ENCODE peak calls at places on chromosome 20, in nine cellular contexts. O is omental fat pad, T is progenitor cell of endocrine pancreas, L is GM12865, H is thyroid gland, B is pancreas, Y is GM12878, Z is HFF-Myc, A is breast epithelium. V is an unnamed sample.

GRCh38 chr20:43658723-43659419 is 8.0 kb upstream of the MYBL2 start:
- DNase-seq in L (no peak), O (no peak), Y (no peak), A (no peak), Z (no peak), B (no peak), T (no peak), H (no peak), V (no peak)

GRCh38 chr20:54115172-54115854 is 44.9 kb upstream of the BCAS1 start:
- DNase-seq in O (no peak), T (no peak), Z (no peak), H (no peak), A (no peak), L (no peak), Y (no peak), B (no peak), V (no peak)

GRCh38 chr20:32072168-32072721 is 20.2 kb downstream of the HCK start:
- DNase-seq in B (no peak), H (no peak), L (no peak), Y (no peak), O (no peak), Z (no peak), T (no peak), A (no peak), V (no peak)

GRCh38 chr20:2237059-2237458 is 58.7 kb upstream of the TGM3 start:
- DNase-seq in O (no peak), T (no peak), A (peak), H (no peak), Y (no peak), L (no peak), Z (peak), B (no peak), V (no peak)

GRCh38 chr20:35296101-35296554 is 3.9 kb upstream of the FAM83C start:
- DNase-seq in B (no peak), H (no peak), Y (no peak), A (no peak), Z (no peak), O (no peak), T (no peak), L (no peak), V (no peak)

GRCh38 chr20:21702553-21703467 is 2.7 kb upstream of the PAX1 start:
- DNase-seq in B (peak), L (peak), Z (peak), T (peak), A (peak), Y (no peak), H (peak), O (no peak), V (peak)

GRCh38 chr20:60138263-60139127 is 180.3 kb downstream of the CDH26 start:
- DNase-seq in O (no peak), Z (no peak), T (no peak), L (no peak), A (no peak), H (peak), B (peak), Y (no peak), V (no peak)

GRCh38 chr20:58003525-58003924 is 224.9 kb downstream of the ANKRD60 start:
- DNase-seq in A (no peak), O (no peak), Z (no peak), L (peak), B (no peak), T (no peak), Y (no peak), H (no peak), V (no peak)

GRCh38 chr20:63456429-63457284 is 15.8 kb downstream of the KCNQ2 start:
- DNase-seq in B (no peak), T (no peak), A (no peak), H (no peak), O (no peak), Z (no peak), L (no peak), Y (no peak), V (no peak)

GRCh38 chr20:38685853-38686473 is 38.3 kb upstream of the SLC32A1 start:
- DNase-seq in A (no peak), O (no peak), Z (no peak), T (peak), Y (no peak), B (peak), L (peak), H (peak), V (no peak)

GRCh38 chr20:62143118-62143975 is at the start of the genes PSMA7 and SS18L1:
- DNase-seq in T (peak), B (peak), H (peak), O (no peak), L (peak), Y (no peak), A (peak), Z (no peak), V (peak)

GRCh38 chr20:23350855-23351838 is 556 bp downstream of the NXT1 start:
- DNase-seq in O (peak), H (peak), T (no peak), L (peak), Y (no peak), A (peak), B (no peak), Z (no peak), V (no peak)

GRCh38 chr20:62537649-62538292 is 62.0 kb upstream of the GATA5 start:
- DNase-seq in T (no peak), O (no peak), B (no peak), Y (no peak), L (no peak), H (no peak), A (no peak), Z (no peak), V (no peak)

GRCh38 chr20:36217226-36217625 is 19.1 kb upstream of the AAR2 start:
- DNase-seq in A (no peak), L (no peak), H (no peak), T (no peak), Z (no peak), Y (no peak), O (no peak), B (no peak), V (no peak)

GRCh38 chr20:7775072-7775471 is 165.2 kb downstream of the HAO1 start:
- DNase-seq in Z (no peak), Y (no peak), T (no peak), B (no peak), A (no peak), H (peak), O (no peak), L (no peak), V (no peak)

GRCh38 chr20:45328451-45328850 is 19.8 kb downstream of the SDC4 start:
- DNase-seq in A (no peak), L (no peak), T (no peak), Y (no peak), H (no peak), Z (no peak), O (no peak), B (peak), V (no peak)

GRCh38 chr20:53493201-53493908 is 100.3 kb downstream of the ZNF217 start:
- DNase-seq in Z (no peak), L (no peak), H (no peak), T (no peak), B (no peak), Y (no peak), O (no peak), A (no peak), V (no peak)

GRCh38 chr20:62605236-62605948 is 36.9 kb upstream of the SLCO4A1 start:
- DNase-seq in L (no peak), T (no peak), H (no peak), O (no peak), Z (no peak), B (no peak), Y (no peak), A (no peak), V (no peak)

DNA sequence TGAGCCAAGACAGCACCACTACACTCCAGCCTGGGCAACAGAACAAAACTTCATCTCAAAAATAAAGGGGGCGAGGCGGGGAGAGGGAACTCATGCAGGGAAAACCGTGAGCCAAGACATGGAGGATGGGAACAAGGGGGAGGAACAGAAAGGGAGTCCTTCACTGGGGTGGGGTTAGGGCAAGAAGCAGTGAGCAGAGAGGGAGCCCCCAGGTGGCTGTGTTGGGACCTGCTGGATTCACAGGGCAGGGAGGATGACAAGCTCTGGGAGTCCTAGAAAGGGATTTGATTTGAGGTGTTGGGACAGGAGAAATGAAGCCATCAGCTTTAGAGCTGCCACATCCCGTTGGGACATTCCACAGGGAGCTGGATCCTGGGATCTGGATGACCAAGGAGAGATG is 90.6 kb upstream of the TOP1 start:
- DNase-seq in T (no peak), Z (no peak), L (no peak), A (no peak), Y (no peak), B (no peak), O (no peak), H (no peak), V (no peak)
- TF ChIP-seq CTCF in T (no peak), Z (peak), L (peak), A (no peak), Y (peak), B (no peak), O (no peak), H (no peak), V (no peak)

GRCh38 chr20:15584507-15584906 is 988.7 kb downstream of the KIF16B start:
- DNase-seq in B (no peak), A (no peak), O (no peak), L (no peak), T (no peak), H (no peak), Z (no peak), Y (no peak), V (no peak)
- TF ChIP-seq CTCF in B (no peak), A (no peak), O (no peak), L (no peak), T (no peak), H (no peak), Z (peak), Y (no peak), V (no peak)

GRCh38 chr20:49602370-49603208 is 34.7 kb upstream of the PTGIS start:
- DNase-seq in H (no peak), B (no peak), T (no peak), A (no peak), L (no peak), Z (no peak), O (no peak), Y (no peak), V (no peak)

GRCh38 chr20:49601153-49601924 is 33.4 kb upstream of the PTGIS start:
- DNase-seq in H (no peak), B (no peak), A (no peak), Z (no peak), L (no peak), T (no peak), O (no peak), Y (no peak), V (no peak)

GRCh38 chr20:49607568-49607967 is 39.6 kb upstream of the PTGIS start:
- DNase-seq in H (no peak), L (no peak), T (no peak), Y (no peak), O (no peak), B (no peak), Z (no peak), A (no peak), V (no peak)

GRCh38 chr20:49599746-49600113 is 31.8 kb upstream of the PTGIS start:
- DNase-seq in L (no peak), T (no peak), Z (no peak), A (no peak), B (no peak), O (no peak), H (no peak), Y (no peak), V (no peak)

GRCh38 chr20:49603209-49603627 is 35.3 kb upstream of the PTGIS start:
- DNase-seq in B (no peak), A (no peak), Y (no peak), L (peak), Z (no peak), T (no peak), H (no peak), O (no peak), V (no peak)
- TF ChIP-seq CTCF in B (no peak), A (no peak), Y (no peak), L (peak), Z (peak), T (peak), H (no peak), O (no peak), V (peak)

GRCh38 chr20:56995157-56995556 is 271.3 kb downstream of the BMP7 start:
- DNase-seq in T (no peak), B (no peak), A (no peak), Z (no peak), H (no peak), Y (no peak), L (no peak), O (no peak), V (no peak)
- TF ChIP-seq CTCF in T (no peak), B (no peak), A (no peak), Z (no peak), H (no peak), Y (no peak), L (no peak), O (no peak), V (no peak)

DNA sequence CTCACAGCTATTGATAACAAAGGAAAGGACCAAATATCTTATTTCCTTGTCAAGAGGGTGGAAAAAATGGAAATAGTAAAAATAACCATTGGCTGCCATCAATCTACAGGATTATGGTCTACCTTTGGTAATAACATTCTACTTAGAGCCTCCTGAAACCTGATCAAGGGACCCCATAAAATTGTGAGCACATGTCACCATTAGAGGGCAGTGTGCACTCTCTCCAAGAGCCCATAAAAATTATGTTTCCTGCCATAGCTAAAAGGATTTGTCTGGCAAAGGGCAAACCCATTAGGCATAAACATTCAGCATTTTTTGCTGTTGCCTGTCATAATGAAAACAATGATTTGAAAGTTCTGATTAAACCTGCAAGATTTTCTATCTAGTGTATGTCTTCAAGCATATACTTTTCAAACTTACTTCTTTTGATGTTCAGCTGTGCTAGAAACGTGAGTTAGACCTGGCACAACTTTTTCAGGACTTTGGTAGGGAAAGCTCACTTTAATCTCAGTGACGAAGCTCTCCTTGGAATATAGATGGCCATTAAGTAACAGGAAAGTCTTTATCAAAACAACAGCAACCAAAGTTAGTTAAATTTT is 120.7 kb upstream of the ZFP64 start:
- DNase-seq in H (peak), A (peak), T (peak), B (no peak), O (no peak), L (peak), Z (peak), Y (peak), V (no peak)
- TF ChIP-seq CTCF in H (no peak), A (peak), T (peak), B (peak), O (no peak), L (peak), Z (peak), Y (peak), V (peak)

GRCh38 chr20:4896971-4897497 is 104.3 kb downstream of the SLC23A2 start:
- DNase-seq in O (no peak), A (no peak), T (no peak), H (no peak), Z (no peak), B (no peak), Y (no peak), L (peak), V (no peak)
- TF ChIP-seq CTCF in O (no peak), A (no peak), T (peak), H (no peak), Z (no peak), B (no peak), Y (peak), L (peak), V (no peak)

V was measured in type B pancreatic cell.